ENCODE peak calls at places on chromosomes 7 and 10, in five cellular contexts. J is choroid plexus epithelial cell, O is heart left ventricle, Y is GM23338, Q is right lobe of liver. A is an unnamed sample.
A peak's percentile ranks its signal among the peaks of the same experiment; 100 is the strongest.

GRCh38 chr7:96823274-96823673 is 113.6 kb upstream of the SEM1 start:
- DNase-seq in J (peak; percentile 5), O (no peak), Y (no peak), Q (no peak), A (no peak)

GRCh38 chr10:44628921-44629320 is 244.0 kb upstream of the CXCL12 start:
- DNase-seq in O (no peak), Y (peak; percentile 13), J (peak; percentile 90), Q (no peak), A (peak; percentile 42)

GRCh38 chr10:26858707-26859034 is 2.1 kb downstream of the ABI1 start:
- DNase-seq in J (peak; percentile 30), O (no peak), Y (no peak), Q (no peak), A (no peak)

GRCh38 chr10:14555806-14556205 is 218.9 kb downstream of the FAM107B start:
- DNase-seq in Y (peak; percentile 60), Q (no peak), J (no peak), O (no peak), A (no peak)

GRCh38 chr7:142188846-142189245 is 69.0 kb downstream of the PRSS58 start:
- DNase-seq in O (no peak), Q (no peak), Y (peak; percentile 36), J (peak; percentile 31), A (no peak)

GRCh38 chr7:1663857-1664651 is 6.0 kb upstream of the ELFN1 start:
- DNase-seq in J (no peak), O (peak; percentile 27), Q (no peak), Y (peak; percentile 78), A (no peak)

GRCh38 chr10:79431891-79432831 is 13.3 kb downstream of the ZCCHC24 start:
- DNase-seq in O (no peak), Y (peak; percentile 29), J (peak; percentile 57), Q (no peak), A (no peak)

GRCh38 chr10:114491933-114492332 is 87.6 kb upstream of the AFAP1L2 start:
- DNase-seq in O (peak; percentile 61), J (no peak), Q (no peak), Y (no peak), A (no peak)

GRCh38 chr7:129951076-129952011 is 1.4 kb downstream of the UBE2H start:
- DNase-seq in J (peak; percentile 37), Y (peak; percentile 42), O (peak; percentile 48), Q (no peak), A (no peak)

GRCh38 chr7:122006687-122007086 is 133.7 kb downstream of the PTPRZ1 start:
- DNase-seq in O (no peak), J (no peak), Q (no peak), Y (peak; percentile 33), A (no peak)

GRCh38 chr7:105270117-105270516 is 118.6 kb downstream of the SRPK2 start:
- DNase-seq in Y (peak; percentile 51), O (no peak), J (no peak), Q (no peak), A (no peak)

GRCh38 chr7:133275008-133275407 is 22.1 kb downstream of the EXOC4 start:
- DNase-seq in Q (no peak), J (no peak), O (no peak), Y (peak; percentile 55), A (no peak)

GRCh38 chr10:129914153-129914855 is 49.8 kb downstream of the EBF3 start:
- DNase-seq in O (no peak), Q (no peak), Y (no peak), J (no peak), A (no peak)

GRCh38 chr7:18890885-18891621 is 226.4 kb downstream of the TWIST1 start:
- DNase-seq in J (peak; percentile 19), Y (no peak), Q (no peak), O (no peak), A (no peak)

GRCh38 chr10:12943425-12943824 is 58.1 kb downstream of the CCDC3 start:
- DNase-seq in J (no peak), Q (no peak), Y (peak; percentile 47), O (no peak), A (no peak)

DNA sequence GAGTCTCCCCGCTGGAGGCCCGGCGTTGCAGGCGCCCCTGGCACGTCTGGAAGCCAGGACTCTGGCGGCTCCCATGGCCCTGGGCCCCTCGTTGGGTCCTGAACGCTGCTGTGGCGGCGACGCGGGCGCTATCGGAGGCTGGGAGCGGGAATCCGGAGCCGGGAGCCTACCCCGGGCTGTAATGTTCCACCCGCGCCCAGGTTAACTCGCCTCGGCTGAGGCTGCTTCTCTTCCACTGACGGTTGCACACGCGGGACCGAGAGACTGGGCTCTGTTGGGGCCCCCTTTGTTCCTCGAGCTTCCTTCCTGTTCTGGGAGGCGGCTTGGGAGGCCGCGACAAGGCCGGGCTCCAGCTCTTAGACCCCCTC is 1.3 kb upstream of the HOXA5 start:
- DNase-seq in J (no peak), Y (peak; percentile 54), O (no peak), Q (no peak), A (no peak)
- H3K4me3 ChIP-seq in J (no peak overlapping the region), Y (no peak overlapping the region), O (no peak overlapping the region), Q (no peak overlapping the region), A (peak overlapping the region; percentile 75)

GRCh38 chr7:28410628-28411578 is 1.4 kb upstream of the CREB5 start:
- DNase-seq in O (peak; percentile 63), Q (peak; percentile 26), J (peak; percentile 72), Y (peak; percentile 55), A (no peak)

GRCh38 chr7:28414453-28414852 is 2.1 kb downstream of the CREB5 start:
- DNase-seq in Y (no peak), Q (no peak), O (no peak), J (no peak), A (no peak)

GRCh38 chr7:28409716-28410627 is 2.3 kb upstream of the CREB5 start:
- DNase-seq in O (peak; percentile 65), Q (peak; percentile 35), J (peak; percentile 42), Y (peak; percentile 81), A (no peak)

GRCh38 chr7:28408974-28409715 is 3.2 kb upstream of the CREB5 start:
- DNase-seq in Y (peak; percentile 96), Q (peak; percentile 87), O (peak; percentile 97), J (peak; percentile 97), A (peak; percentile 63)

GRCh38 chr7:28411876-28412662 is at the start of gene CREB5:
- DNase-seq in Y (peak; percentile 65), J (peak; percentile 50), Q (no peak), O (no peak), A (no peak)
- TF ChIP-seq CTCF in Y (peak; percentile 54), J (peak; percentile 55), Q (no peak), O (peak; percentile 36), A (peak; percentile 55)

GRCh38 chr10:49682879-49683278 is 3.4 kb downstream of the C10orf53 start:
- DNase-seq in O (no peak), Q (no peak), J (no peak), Y (no peak), A (no peak)

GRCh38 chr10:49679480-49679893 is at the start of gene C10orf53:
- DNase-seq in Q (peak; percentile 25), Y (peak; percentile 90), O (peak; percentile 34), J (peak; percentile 56), A (no peak)

DNA sequence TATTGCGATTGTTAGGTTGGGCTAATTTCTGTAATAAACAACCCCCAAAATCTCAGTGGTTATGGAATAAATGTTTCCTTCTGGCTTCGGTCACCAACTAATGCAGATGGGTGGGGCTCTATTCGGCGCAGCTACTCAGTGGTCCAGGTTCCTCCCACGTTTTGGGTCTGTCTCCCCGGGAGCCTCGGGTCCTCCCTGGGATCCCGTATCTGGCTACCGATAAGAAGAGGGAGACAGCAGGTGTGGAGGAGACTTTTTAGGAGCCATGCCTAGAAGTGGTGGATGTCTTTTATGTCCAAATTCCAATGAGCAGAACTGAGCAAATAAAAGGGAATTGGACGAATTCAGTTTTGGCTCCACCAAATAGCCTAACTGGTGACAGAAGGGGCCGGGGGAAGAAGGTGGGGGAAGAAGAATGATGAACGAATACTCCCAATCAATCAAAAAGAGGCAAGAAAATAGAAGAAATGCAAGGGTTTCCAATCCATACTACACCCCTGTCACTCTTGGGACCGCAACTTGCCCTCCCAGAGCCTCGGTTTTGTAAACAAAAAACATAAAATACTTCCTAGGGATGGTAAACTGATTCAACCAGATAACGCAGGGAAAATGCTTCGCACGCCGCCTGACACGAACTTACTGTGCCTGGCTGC is 498 bp upstream of the C10orf53 start:
- DNase-seq in J (no peak), Y (no peak), Q (no peak), O (no peak), A (no peak)
- H3K4me3 ChIP-seq in J (peak overlapping the region; percentile 17), Y (peak overlapping the region; percentile 53), Q (no peak overlapping the region), O (no peak overlapping the region), A (peak overlapping the region; percentile 35)

DNA sequence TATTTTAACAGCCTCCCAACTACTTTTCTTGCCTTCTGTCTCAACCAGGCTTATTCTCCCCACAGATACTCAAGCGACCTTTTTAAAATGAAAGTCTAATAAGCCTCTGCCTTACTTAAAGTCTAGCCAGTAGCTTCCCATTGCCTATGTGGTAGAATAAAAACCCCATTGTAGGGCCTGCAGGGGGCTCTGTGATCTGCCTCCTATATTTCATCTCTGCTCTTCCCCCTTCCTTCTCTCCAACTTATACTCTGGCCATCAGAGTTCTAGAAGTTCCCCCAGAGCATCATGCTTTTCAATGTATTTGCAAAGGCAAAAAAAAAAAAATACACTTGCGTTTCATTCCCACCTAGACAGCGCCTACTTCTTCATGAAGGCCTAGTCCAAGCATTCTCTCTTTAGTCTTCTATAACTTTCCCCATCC is 167.7 kb upstream of the ADO start:
- DNase-seq in Y (peak; percentile 14), Q (no peak), J (peak; percentile 21), O (no peak), A (no peak)
- TF ChIP-seq CTCF in Y (no peak), Q (no peak), J (peak; percentile 38), O (no peak), A (peak; percentile 11)

GRCh38 chr10:97740613-97741012 is 3.7 kb downstream of the ZFYVE27 start:
- DNase-seq in Q (no peak), Y (no peak), O (no peak), J (no peak), A (no peak)
- H3K4me3 ChIP-seq in Q (no peak overlapping the region), Y (no peak overlapping the region), O (no peak overlapping the region), J (no peak overlapping the region), A (no peak overlapping the region)